ENCODE peak calls at places on chromosomes 13 and 19, in eight cellular contexts. O is Daoy, X is Caki2, M is RWPE1, U is dermis microvascular lymphatic vessel endothelial cell, J is choroid plexus epithelial cell, N is HFFc6, L is left cardiac atrium. R is an unnamed sample.

GRCh38 chr13:36428083-36428482 is 4.2 kb upstream of the CCNA1 start:
- DNase-seq in O (no peak), X (no peak), M (peak), U (no peak), J (peak), N (no peak), L (no peak), R (peak)

GRCh38 chr13:40087021-40088002 is 431.9 kb downstream of the COG6 start:
- DNase-seq in O (no peak), X (peak), M (no peak), U (no peak), J (no peak), N (no peak), L (no peak), R (no peak)

GRCh38 chr19:42267644-42268141 is 1.4 kb upstream of the CIC start:
- DNase-seq in O (no peak), X (no peak), M (no peak), U (no peak), J (peak), N (no peak), L (no peak), R (no peak)

GRCh38 chr19:3784607-3785463 is 1.3 kb downstream of the MATK start:
- DNase-seq in O (peak), X (no peak), M (peak), U (no peak), J (no peak), N (no peak), L (no peak), R (no peak)

GRCh38 chr13:20125129-20125782 is 35.6 kb downstream of the GJA3 start:
- DNase-seq in O (peak), X (peak), M (peak), U (peak), J (peak), N (peak), L (no peak), R (peak)

GRCh38 chr13:23140492-23140891 is 40.3 kb upstream of the SGCG start:
- DNase-seq in O (peak), X (no peak), M (no peak), U (no peak), J (no peak), N (peak), L (no peak), R (no peak)

GRCh38 chr13:29487466-29488454 is 107.7 kb downstream of the SLC7A1 start:
- DNase-seq in O (no peak), X (no peak), M (no peak), U (no peak), J (no peak), N (no peak), L (no peak), R (no peak)

GRCh38 chr19:57803594-57804325 is 11.0 kb downstream of the ZNF552 start:
- DNase-seq in O (peak), X (no peak), M (peak), U (no peak), J (peak), N (peak), L (no peak), R (peak)

GRCh38 chr13:59701261-59701660 is 462.5 kb downstream of the DIAPH3 start:
- DNase-seq in O (no peak), X (no peak), M (no peak), U (no peak), J (no peak), N (no peak), L (no peak), R (no peak)

GRCh38 chr13:110913322-110913721 is 1.5 kb downstream of the ANKRD10 start:
- DNase-seq in O (no peak), X (no peak), M (peak), U (no peak), J (peak), N (no peak), L (no peak), R (peak)

GRCh38 chr13:48400820-48401219 is 12.1 kb downstream of the LPAR6 start:
- DNase-seq in O (peak), X (peak), M (peak), U (peak), J (peak), N (peak), L (no peak), R (peak)

GRCh38 chr19:17830567-17831418 is 9.5 kb upstream of the INSL3 start:
- DNase-seq in O (peak), X (peak), M (peak), U (peak), J (peak), N (peak), L (peak), R (peak)

GRCh38 chr19:2338751-2339643 is 10.5 kb downstream of the SPPL2B start:
- DNase-seq in O (no peak), X (no peak), M (no peak), U (no peak), J (no peak), N (no peak), L (no peak), R (no peak)

GRCh38 chr13:47049276-47049989 is 152.6 kb upstream of the HTR2A start:
- DNase-seq in O (no peak), X (no peak), M (no peak), U (no peak), J (peak), N (no peak), L (no peak), R (no peak)

GRCh38 chr19:923551-924211 is 2.2 kb upstream of the ARID3A start:
- DNase-seq in O (no peak), X (no peak), M (no peak), U (no peak), J (no peak), N (no peak), L (no peak), R (no peak)

GRCh38 chr19:29482855-29483640 is 42.7 kb upstream of the VSTM2B start:
- DNase-seq in O (no peak), X (no peak), M (no peak), U (no peak), J (no peak), N (no peak), L (no peak), R (no peak)

GRCh38 chr19:41175825-41176734 is 16.9 kb upstream of the CYP2S1 start:
- DNase-seq in O (peak), X (peak), M (peak), U (no peak), J (peak), N (peak), L (peak), R (peak)